ENCODE peak calls at places on chromosomes 13 and 19, in five cellular contexts. C is heart right ventricle, L is left cardiac atrium, V is pancreas, J is gastroesophageal sphincter. A is an unnamed sample.

GRCh38 chr19:10612515-10613119 is 12.7 kb upstream of the SLC44A2 start:
- ATAC-seq in C (peak; percentile 90), L (peak; percentile 98), V (peak; percentile 98), J (peak; percentile 77), A (no peak)

GRCh38 chr13:46855166-46855565 is 41.7 kb downstream of the HTR2A start:
- ATAC-seq in C (no peak), L (no peak), V (no peak), J (no peak), A (no peak)

GRCh38 chr19:1217366-1217765 is 11.8 kb downstream of the STK11 start:
- ATAC-seq in C (no peak), L (no peak), V (no peak), J (no peak), A (no peak)

GRCh38 chr13:104671901-104672300 is 1605.7 kb upstream of the SLC10A2 start:
- ATAC-seq in C (no peak), L (no peak), V (no peak), J (no peak), A (no peak)

GRCh38 chr19:30878456-30878855 is 470.8 kb downstream of the TSHZ3 start:
- ATAC-seq in C (no peak), L (no peak), V (no peak), J (no peak), A (no peak)

GRCh38 chr19:19459707-19460251 is 54.3 kb downstream of the GATAD2A start:
- ATAC-seq in C (peak; percentile 16), L (no peak), V (no peak), J (no peak), A (peak; percentile 69)

GRCh38 chr13:27125357-27126282 is 46.0 kb downstream of the USP12 start:
- ATAC-seq in C (no peak), L (no peak), V (no peak), J (no peak), A (no peak)

GRCh38 chr13:50400930-50401553 is 385.8 kb downstream of the KCNRG start:
- ATAC-seq in C (peak; percentile 65), L (peak; percentile 62), V (peak; percentile 45), J (no peak), A (peak; percentile 85)

GRCh38 chr13:79880820-79881219 is 399.9 kb downstream of the NDFIP2 start:
- ATAC-seq in C (no peak), L (no peak), V (no peak), J (no peak), A (no peak)

GRCh38 chr19:7421941-7422744 is 66.7 kb downstream of the PEX11G start:
- ATAC-seq in C (no peak), L (no peak), V (no peak), J (no peak), A (no peak)

GRCh38 chr13:73702419-73703071 is 431.7 kb downstream of the KLF12 start:
- ATAC-seq in C (no peak), L (no peak), V (no peak), J (no peak), A (peak; percentile 51)

GRCh38 chr19:49417090-49417489 is 6.2 kb downstream of the PTH2 start:
- ATAC-seq in C (no peak), L (no peak), V (no peak), J (no peak), A (no peak)

GRCh38 chr13:31818236-31818635 is 78.9 kb downstream of the RXFP2 start:
- ATAC-seq in C (no peak), L (no peak), V (no peak), J (no peak), A (no peak)

GRCh38 chr13:105272660-105273631 is 1262.5 kb downstream of the EFNB2 start:
- ATAC-seq in C (peak; percentile 25), L (no peak), V (no peak), J (peak; percentile 50), A (no peak)

GRCh38 chr19:50639121-50640112 is at the start of gene SYT3:
- ATAC-seq in C (peak; percentile 84), L (peak; percentile 88), V (peak; percentile 96), J (peak; percentile 67), A (peak; percentile 97)

GRCh38 chr19:35155441-35155840 is 906 bp downstream of the FXYD5 start:
- ATAC-seq in C (no peak), L (peak; percentile 3), V (peak; percentile 11), J (no peak), A (peak; percentile 3)

GRCh38 chr19:10517361-10517759 is at the start of gene S1PR5:
- ATAC-seq in C (peak; percentile 47), L (peak; percentile 48), V (peak; percentile 63), J (no peak), A (peak; percentile 66)

GRCh38 chr19:30283556-30283955 is 88.6 kb upstream of the ZNF536 start:
- ATAC-seq in C (no peak), L (no peak), V (no peak), J (no peak), A (no peak)

GRCh38 chr19:6813659-6814058 is 41.2 kb downstream of the VAV1 start:
- ATAC-seq in C (no peak), L (no peak), V (no peak), J (no peak), A (no peak)

GRCh38 chr13:26721251-26721939 is 39.2 kb downstream of the GPR12 start:
- ATAC-seq in C (peak; percentile 52), L (peak; percentile 27), V (no peak), J (peak; percentile 36), A (no peak)

GRCh38 chr19:32349724-32350475 is 4.5 kb downstream of the ZNF507 start:
- ATAC-seq in C (no peak), L (no peak), V (no peak), J (no peak), A (no peak)

GRCh38 chr19:38699027-38699346 is 45.3 kb downstream of the CAPN12 start:
- ATAC-seq in C (no peak), L (no peak), V (no peak), J (no peak), A (no peak)

GRCh38 chr13:27203854-27204253 is 32.2 kb upstream of the USP12 start:
- ATAC-seq in C (no peak), L (no peak), V (peak; percentile 53), J (no peak), A (peak; percentile 64)

GRCh38 chr19:2495130-2495641 is 19.3 kb downstream of the GADD45B start:
- ATAC-seq in C (peak; percentile 84), L (peak; percentile 84), V (peak; percentile 84), J (peak; percentile 80), A (peak; percentile 67)

GRCh38 chr13:110528371-110528770 is 33.2 kb downstream of the RAB20 start:
- ATAC-seq in C (no peak), L (peak; percentile 25), V (no peak), J (no peak), A (no peak)

A was measured in SK-N-SH treated with all-trans-retinoic acid at 6 μM for 48 hours.